ENCODE peak calls at places on chromosomes 2 and 18, in nine cellular contexts. One of them, this sample, is unnamed.
A peak's percentile ranks its signal among the peaks of the same experiment; 100 is the strongest.

GRCh38 chr18:38406625-38407024 is 841.0 kb upstream of the CELF4 start:
- DNase-seq in NB4: no peak
- DNase-seq in IMR-90: no peak
- DNase-seq in GM12892: no peak
- DNase-seq in uterus: no peak
- DNase-seq in K562: no peak
- DNase-seq in A549: no peak
- DNase-seq in transverse colon: no peak
- DNase-seq in ovary: no peak
- DNase-seq in this sample: no peak

GRCh38 chr2:228522977-228523376 is 341.5 kb upstream of the SPHKAP start:
- DNase-seq in NB4: no peak
- DNase-seq in IMR-90: no peak
- DNase-seq in GM12892: no peak
- DNase-seq in uterus: no peak
- DNase-seq in K562: no peak
- DNase-seq in A549: no peak
- DNase-seq in transverse colon: no peak
- DNase-seq in ovary: no peak
- DNase-seq in this sample: no peak

GRCh38 chr2:188734688-188735087 is 239.5 kb upstream of the COL3A1 start:
- DNase-seq in NB4: no peak
- DNase-seq in IMR-90: peak; percentile 33
- DNase-seq in GM12892: no peak
- DNase-seq in uterus: no peak
- DNase-seq in K562: no peak
- DNase-seq in A549: no peak
- DNase-seq in transverse colon: no peak
- DNase-seq in ovary: no peak
- DNase-seq in this sample: no peak

GRCh38 chr2:217713395-217714267 is 289.2 kb downstream of the TNS1 start:
- DNase-seq in NB4: peak; percentile 70
- DNase-seq in IMR-90: peak; percentile 72
- DNase-seq in GM12892: peak; percentile 42
- DNase-seq in uterus: peak; percentile 87
- DNase-seq in K562: peak; percentile 57
- DNase-seq in A549: peak; percentile 61
- DNase-seq in transverse colon: peak; percentile 75
- DNase-seq in ovary: peak; percentile 73
- DNase-seq in this sample: peak; percentile 88

GRCh38 chr18:80108739-80109675 is at the start of gene ADNP2:
- DNase-seq in NB4: peak; percentile 89
- DNase-seq in IMR-90: peak; percentile 96
- DNase-seq in GM12892: peak; percentile 53
- DNase-seq in uterus: peak; percentile 76
- DNase-seq in K562: peak; percentile 94
- DNase-seq in A549: peak; percentile 97
- DNase-seq in transverse colon: peak; percentile 83
- DNase-seq in ovary: peak; percentile 75
- DNase-seq in this sample: peak; percentile 89

GRCh38 chr2:60379216-60379615 is 174.2 kb downstream of the BCL11A start:
- DNase-seq in NB4: no peak
- DNase-seq in IMR-90: no peak
- DNase-seq in GM12892: no peak
- DNase-seq in uterus: no peak
- DNase-seq in K562: no peak
- DNase-seq in A549: no peak
- DNase-seq in transverse colon: no peak
- DNase-seq in ovary: no peak
- DNase-seq in this sample: peak; percentile 58

GRCh38 chr2:132550945-132551344 is 119.1 kb downstream of the LYPD1 start:
- DNase-seq in NB4: no peak
- DNase-seq in IMR-90: no peak
- DNase-seq in GM12892: no peak
- DNase-seq in uterus: no peak
- DNase-seq in K562: no peak
- DNase-seq in A549: no peak
- DNase-seq in transverse colon: no peak
- DNase-seq in ovary: no peak
- DNase-seq in this sample: no peak

GRCh38 chr2:32564417-32565035 is 63.3 kb upstream of the TTC27 start:
- DNase-seq in NB4: no peak
- DNase-seq in IMR-90: no peak
- DNase-seq in GM12892: no peak
- DNase-seq in uterus: no peak
- DNase-seq in K562: no peak
- DNase-seq in A549: no peak
- DNase-seq in transverse colon: no peak
- DNase-seq in ovary: no peak
- DNase-seq in this sample: no peak

GRCh38 chr2:158953926-158954763 is 14.3 kb upstream of the TANC1 start:
- DNase-seq in NB4: peak; percentile 83
- DNase-seq in IMR-90: peak; percentile 89
- DNase-seq in GM12892: no peak
- DNase-seq in uterus: peak; percentile 90
- DNase-seq in K562: peak; percentile 15
- DNase-seq in A549: peak; percentile 87
- DNase-seq in transverse colon: peak; percentile 88
- DNase-seq in ovary: peak; percentile 80
- DNase-seq in this sample: peak; percentile 26

GRCh38 chr2:31232586-31232985 is 1.4 kb upstream of the EHD3 start:
- DNase-seq in NB4: no peak
- DNase-seq in IMR-90: no peak
- DNase-seq in GM12892: no peak
- DNase-seq in uterus: no peak
- DNase-seq in K562: no peak
- DNase-seq in A549: no peak
- DNase-seq in transverse colon: no peak
- DNase-seq in ovary: no peak
- DNase-seq in this sample: no peak

GRCh38 chr2:31235504-31235902 is 1.6 kb downstream of the EHD3 start:
- DNase-seq in NB4: peak; percentile 21
- DNase-seq in IMR-90: peak; percentile 92
- DNase-seq in GM12892: no peak
- DNase-seq in uterus: no peak
- DNase-seq in K562: peak; percentile 42
- DNase-seq in A549: peak; percentile 29
- DNase-seq in transverse colon: no peak
- DNase-seq in ovary: no peak
- DNase-seq in this sample: no peak

GRCh38 chr2:31234690-31235503 is 945 bp downstream of the EHD3 start:
- DNase-seq in NB4: no peak
- DNase-seq in IMR-90: no peak
- DNase-seq in GM12892: no peak
- DNase-seq in uterus: no peak
- DNase-seq in K562: no peak
- DNase-seq in A549: no peak
- DNase-seq in transverse colon: no peak
- DNase-seq in ovary: no peak
- DNase-seq in this sample: no peak

GRCh38 chr2:31233216-31233615 is 736 bp upstream of the EHD3 start:
- DNase-seq in NB4: no peak
- DNase-seq in IMR-90: no peak
- DNase-seq in GM12892: no peak
- DNase-seq in uterus: no peak
- DNase-seq in K562: no peak
- DNase-seq in A549: no peak
- DNase-seq in transverse colon: no peak
- DNase-seq in ovary: no peak
- DNase-seq in this sample: no peak

GRCh38 chr2:31233741-31234689 is at the start of gene EHD3:
- DNase-seq in NB4: peak; percentile 79
- DNase-seq in IMR-90: peak; percentile 91
- DNase-seq in GM12892: peak; percentile 69
- DNase-seq in uterus: peak; percentile 86
- DNase-seq in K562: peak; percentile 66
- DNase-seq in A549: peak; percentile 93
- DNase-seq in transverse colon: peak; percentile 84
- DNase-seq in ovary: peak; percentile 72
- DNase-seq in this sample: peak; percentile 78
- TF ChIP-seq POLR2A in NB4: no peak
- TF ChIP-seq POLR2A in IMR-90: peak; percentile 72
- TF ChIP-seq POLR2A in GM12892: peak; percentile 49
- TF ChIP-seq POLR2A in uterus: no peak
- TF ChIP-seq POLR2A in K562: no peak
- TF ChIP-seq POLR2A in A549: peak; percentile 88
- TF ChIP-seq POLR2A in transverse colon: peak; percentile 15
- TF ChIP-seq POLR2A in ovary: no peak
- TF ChIP-seq POLR2A in this sample: no peak

GRCh38 chr2:237482485-237482884 is 4.6 kb upstream of the MLPH start:
- DNase-seq in NB4: no peak
- DNase-seq in IMR-90: no peak
- DNase-seq in GM12892: no peak
- DNase-seq in uterus: peak; percentile 77
- DNase-seq in K562: no peak
- DNase-seq in A549: peak; percentile 76
- DNase-seq in transverse colon: peak; percentile 69
- DNase-seq in ovary: peak; percentile 84
- DNase-seq in this sample: peak; percentile 79
- TF ChIP-seq POLR2A in NB4: no peak
- TF ChIP-seq POLR2A in IMR-90: no peak
- TF ChIP-seq POLR2A in GM12892: no peak
- TF ChIP-seq POLR2A in uterus: no peak
- TF ChIP-seq POLR2A in K562: no peak
- TF ChIP-seq POLR2A in A549: peak; percentile 40
- TF ChIP-seq POLR2A in transverse colon: peak; percentile 43
- TF ChIP-seq POLR2A in ovary: no peak
- TF ChIP-seq POLR2A in this sample: peak; percentile 28

GRCh38 chr2:191015229-191015628 is 1.3 kb upstream of the STAT1 start:
- DNase-seq in NB4: no peak
- DNase-seq in IMR-90: no peak
- DNase-seq in GM12892: no peak
- DNase-seq in uterus: no peak
- DNase-seq in K562: no peak
- DNase-seq in A549: no peak
- DNase-seq in transverse colon: no peak
- DNase-seq in ovary: no peak
- DNase-seq in this sample: no peak

GRCh38 chr2:191012845-191013616 is 940 bp downstream of the STAT1 start:
- DNase-seq in NB4: peak; percentile 72
- DNase-seq in IMR-90: peak; percentile 30
- DNase-seq in GM12892: no peak
- DNase-seq in uterus: no peak
- DNase-seq in K562: no peak
- DNase-seq in A549: no peak
- DNase-seq in transverse colon: no peak
- DNase-seq in ovary: no peak
- DNase-seq in this sample: no peak

GRCh38 chr2:191013617-191013875 is 425 bp downstream of the STAT1 start:
- DNase-seq in NB4: no peak
- DNase-seq in IMR-90: no peak
- DNase-seq in GM12892: no peak
- DNase-seq in uterus: no peak
- DNase-seq in K562: no peak
- DNase-seq in A549: no peak
- DNase-seq in transverse colon: no peak
- DNase-seq in ovary: no peak
- DNase-seq in this sample: no peak

GRCh38 chr2:191014653-191015020 is 666 bp upstream of the STAT1 start:
- DNase-seq in NB4: no peak
- DNase-seq in IMR-90: no peak
- DNase-seq in GM12892: no peak
- DNase-seq in uterus: no peak
- DNase-seq in K562: no peak
- DNase-seq in A549: no peak
- DNase-seq in transverse colon: no peak
- DNase-seq in ovary: no peak
- DNase-seq in this sample: no peak

DNA sequence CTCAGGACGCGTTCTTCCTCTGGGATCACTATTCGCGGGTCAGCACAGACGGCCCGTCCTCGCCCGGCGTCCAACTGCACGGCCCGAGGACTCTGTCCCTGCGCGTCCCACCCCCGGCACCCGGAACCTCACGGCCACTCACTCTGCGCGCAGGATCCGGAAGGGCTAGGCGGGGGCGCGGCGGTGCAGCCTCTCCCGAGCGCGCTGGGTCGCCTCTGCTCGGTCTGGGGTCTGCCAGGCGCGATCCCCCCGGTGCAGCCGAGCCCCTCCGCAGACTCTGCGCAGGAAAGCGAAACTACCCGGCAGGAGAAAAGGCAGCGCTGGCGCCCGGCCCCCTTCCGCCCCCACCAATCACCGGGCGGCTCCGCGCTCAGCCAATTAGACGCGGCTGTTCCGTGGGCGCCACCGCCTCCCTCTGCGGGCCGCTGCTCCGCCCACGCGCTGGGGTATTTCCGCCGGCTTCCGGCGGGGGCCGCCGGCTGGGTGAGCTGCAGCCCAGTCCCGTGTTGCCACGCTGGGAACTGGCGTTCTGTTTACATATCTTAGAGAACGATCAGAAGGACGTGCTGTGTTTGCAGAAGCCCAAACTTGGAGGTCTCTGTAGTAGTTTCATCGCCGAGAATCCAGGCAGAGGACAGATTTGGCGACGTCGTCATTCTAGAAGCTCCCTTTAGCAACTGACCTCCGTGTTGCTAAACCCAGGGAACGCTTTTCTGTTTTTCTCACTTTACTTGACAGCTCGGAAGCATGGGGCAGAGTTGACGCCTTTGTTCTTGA is at the start of gene STAT1:
- DNase-seq in NB4: peak; percentile 97
- DNase-seq in IMR-90: peak; percentile 93
- DNase-seq in GM12892: peak; percentile 90
- DNase-seq in uterus: peak; percentile 96
- DNase-seq in K562: peak; percentile 91
- DNase-seq in A549: peak; percentile 90
- DNase-seq in transverse colon: peak; percentile 95
- DNase-seq in ovary: peak; percentile 91
- DNase-seq in this sample: peak; percentile 88
- TF ChIP-seq POLR2A in NB4: peak; percentile 91
- TF ChIP-seq POLR2A in IMR-90: peak; percentile 96
- TF ChIP-seq POLR2A in GM12892: peak; percentile 99
- TF ChIP-seq POLR2A in uterus: peak; percentile 76
- TF ChIP-seq POLR2A in K562: peak; percentile 83
- TF ChIP-seq POLR2A in A549: peak; percentile 88
- TF ChIP-seq POLR2A in transverse colon: peak; percentile 93
- TF ChIP-seq POLR2A in ovary: peak; percentile 83
- TF ChIP-seq POLR2A in this sample: peak; percentile 92

DNA sequence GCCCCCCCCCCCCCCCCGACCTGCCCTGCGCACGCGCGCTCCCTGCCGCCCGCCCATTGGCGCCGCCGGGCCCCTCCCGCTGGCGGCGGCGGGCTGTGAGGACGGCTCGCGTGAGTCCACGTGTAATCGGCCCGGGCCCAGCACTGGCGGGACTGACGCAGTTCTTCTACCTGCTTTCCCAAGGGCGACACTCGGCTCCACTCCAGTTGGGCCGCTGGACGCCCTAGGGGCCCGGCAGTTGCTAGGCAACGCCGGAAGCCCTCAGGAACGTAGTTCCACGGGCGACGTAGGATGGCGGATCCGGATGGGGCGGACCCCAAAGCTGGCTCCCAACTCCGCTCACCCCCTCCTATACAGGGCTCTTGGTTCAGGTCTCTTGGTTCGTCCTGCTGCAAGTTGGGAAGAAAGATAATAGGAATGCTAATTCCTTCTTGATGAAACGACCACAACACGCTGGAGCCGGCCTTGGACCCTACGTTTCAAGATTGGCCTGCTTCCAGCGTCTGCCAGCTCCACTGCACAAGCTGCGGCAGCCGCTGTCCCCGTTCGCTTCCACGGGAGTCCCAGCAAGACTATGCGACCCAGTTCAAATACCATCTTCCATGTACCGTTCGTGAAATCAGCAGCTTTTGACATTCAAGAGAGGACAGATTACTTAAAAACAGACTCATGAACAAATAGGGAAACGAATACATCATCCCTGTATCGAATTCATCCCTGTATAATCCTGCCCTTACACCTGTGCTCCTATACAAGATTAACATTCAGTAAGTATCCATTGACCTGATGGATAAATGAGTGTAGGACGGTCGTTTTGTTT is 415 bp upstream of the MCFD2 start:
- DNase-seq in NB4: peak; percentile 94
- DNase-seq in IMR-90: peak; percentile 91
- DNase-seq in GM12892: peak; percentile 81
- DNase-seq in uterus: peak; percentile 91
- DNase-seq in K562: peak; percentile 94
- DNase-seq in A549: peak; percentile 92
- DNase-seq in transverse colon: peak; percentile 89
- DNase-seq in ovary: peak; percentile 91
- DNase-seq in this sample: peak; percentile 78
- TF ChIP-seq POLR2A in NB4: peak; percentile 42
- TF ChIP-seq POLR2A in IMR-90: peak; percentile 39
- TF ChIP-seq POLR2A in GM12892: peak; percentile 78
- TF ChIP-seq POLR2A in uterus: peak; percentile 58
- TF ChIP-seq POLR2A in K562: peak; percentile 81
- TF ChIP-seq POLR2A in A549: peak; percentile 69
- TF ChIP-seq POLR2A in transverse colon: peak; percentile 65
- TF ChIP-seq POLR2A in ovary: peak; percentile 81
- TF ChIP-seq POLR2A in this sample: peak; percentile 55